ENCODE peak calls at places on chromosomes 2 and 18, in ten cellular contexts. I, P, D, Q, L, S, N, F, Y and B are unnamed samples.

GRCh38 chr2:68879296-68879695 is 8.1 kb upstream of the BMP10 start:
- DNase-seq in I (no peak), P (no peak), D (no peak), Q (no peak), L (peak), S (peak), N (no peak), F (no peak), Y (no peak), B (no peak)

GRCh38 chr2:224999784-225000183 is 42.5 kb downstream of the DOCK10 start:
- DNase-seq in I (no peak), P (no peak), D (no peak), Q (no peak), L (peak), S (no peak), N (no peak), F (no peak), Y (peak), B (no peak)

GRCh38 chr18:36589857-36590543 is 238.8 kb downstream of the TPGS2 start:
- DNase-seq in I (no peak), P (no peak), D (no peak), Q (no peak), L (peak), S (peak), N (no peak), F (no peak), Y (no peak), B (no peak)

GRCh38 chr2:108323619-108324018 is 34.9 kb downstream of the SULT1C2 start:
- DNase-seq in I (no peak), P (no peak), D (no peak), Q (no peak), L (peak), S (peak), N (no peak), F (no peak), Y (no peak), B (no peak)

GRCh38 chr2:138269726-138270125 is 231.8 kb upstream of the SPOPL start:
- DNase-seq in I (no peak), P (no peak), D (no peak), Q (no peak), L (peak), S (peak), N (no peak), F (no peak), Y (no peak), B (no peak)

GRCh38 chr18:3466051-3466450 is 16.1 kb downstream of the TGIF1 start:
- DNase-seq in I (no peak), P (no peak), D (no peak), Q (no peak), L (peak), S (peak), N (no peak), F (no peak), Y (peak), B (no peak)

GRCh38 chr2:12014088-12014960 is 267.9 kb downstream of the LPIN1 start:
- DNase-seq in I (no peak), P (no peak), D (no peak), Q (no peak), L (peak), S (peak), N (no peak), F (no peak), Y (peak), B (peak)

GRCh38 chr2:147027451-147027850 is 817.4 kb upstream of the ACVR2A start:
- DNase-seq in I (no peak), P (no peak), D (no peak), Q (no peak), L (no peak), S (no peak), N (no peak), F (no peak), Y (peak), B (no peak)

GRCh38 chr2:10254373-10255188 is 48.1 kb upstream of the HPCAL1 start:
- DNase-seq in I (no peak), P (no peak), D (no peak), Q (no peak), L (peak), S (peak), N (peak), F (no peak), Y (no peak), B (peak)

GRCh38 chr2:203857656-203858055 is 9.9 kb upstream of the CTLA4 start:
- DNase-seq in I (no peak), P (no peak), D (no peak), Q (no peak), L (no peak), S (no peak), N (no peak), F (no peak), Y (no peak), B (no peak)

GRCh38 chr2:132374961-132375360 is 41.6 kb upstream of the GPR39 start:
- DNase-seq in I (no peak), P (no peak), D (no peak), Q (no peak), L (no peak), S (peak), N (no peak), F (no peak), Y (peak), B (no peak)

GRCh38 chr18:22650247-22650646 is 232.5 kb upstream of the CTAGE1 start:
- DNase-seq in I (no peak), P (no peak), D (no peak), Q (no peak), L (peak), S (no peak), N (no peak), F (no peak), Y (peak), B (no peak)

GRCh38 chr2:5453648-5454390 is 238.4 kb upstream of the SOX11 start:
- DNase-seq in I (no peak), P (no peak), D (no peak), Q (no peak), L (no peak), S (peak), N (no peak), F (no peak), Y (no peak), B (no peak)

GRCh38 chr2:43838560-43839267 is at the start of the genes ABCG5 and ABCG8:
- DNase-seq in I (no peak), P (no peak), D (no peak), Q (no peak), L (no peak), S (no peak), N (no peak), F (no peak), Y (no peak), B (no peak)

GRCh38 chr2:11697103-11697871 is 27.3 kb upstream of the NTSR2 start:
- DNase-seq in I (peak), P (no peak), D (no peak), Q (no peak), L (peak), S (peak), N (peak), F (no peak), Y (peak), B (no peak)

GRCh38 chr2:235856151-235856819 is 311.9 kb downstream of the GBX2 start:
- DNase-seq in I (no peak), P (no peak), D (no peak), Q (no peak), L (peak), S (no peak), N (no peak), F (no peak), Y (no peak), B (no peak)

GRCh38 chr18:22765889-22766288 is 167.2 kb upstream of the RBBP8 start:
- DNase-seq in I (no peak), P (no peak), D (no peak), Q (no peak), L (no peak), S (peak), N (no peak), F (no peak), Y (no peak), B (no peak)

GRCh38 chr2:1945837-1946236 is 201.5 kb upstream of the PXDN start:
- DNase-seq in I (no peak), P (no peak), D (no peak), Q (no peak), L (no peak), S (no peak), N (no peak), F (no peak), Y (no peak), B (no peak)

GRCh38 chr2:110973275-110973674 is 147.4 kb upstream of the BCL2L11 start:
- DNase-seq in I (no peak), P (no peak), D (no peak), Q (no peak), L (no peak), S (no peak), N (no peak), F (no peak), Y (no peak), B (no peak)

GRCh38 chr2:201109186-201109585 is 6.8 kb upstream of the CFLAR start:
- DNase-seq in I (no peak), P (no peak), D (no peak), Q (no peak), L (no peak), S (no peak), N (no peak), F (no peak), Y (no peak), B (no peak)

GRCh38 chr2:159174759-159175158 is 111.7 kb downstream of the WDSUB1 start:
- DNase-seq in I (no peak), P (no peak), D (no peak), Q (no peak), L (no peak), S (no peak), N (no peak), F (no peak), Y (no peak), B (no peak)

GRCh38 chr2:180970052-180970451 is 10.4 kb upstream of the UBE2E3 start:
- DNase-seq in I (no peak), P (no peak), D (no peak), Q (no peak), L (no peak), S (no peak), N (no peak), F (no peak), Y (no peak), B (peak)

GRCh38 chr2:219252900-219253752 is at the start of gene TUBA4B:
- DNase-seq in I (peak), P (peak), D (no peak), Q (peak), L (peak), S (peak), N (no peak), F (peak), Y (no peak), B (peak)

GRCh38 chr2:43448011-43448821 is 147.6 kb downstream of the THADA start:
- DNase-seq in I (no peak), P (no peak), D (no peak), Q (no peak), L (no peak), S (no peak), N (no peak), F (no peak), Y (no peak), B (no peak)

GRCh38 chr18:25076980-25077780 is 274.8 kb downstream of the ZNF521 start:
- DNase-seq in I (no peak), P (no peak), D (no peak), Q (no peak), L (no peak), S (no peak), N (no peak), F (no peak), Y (no peak), B (no peak)

GRCh38 chr18:9535430-9535972 is 60.2 kb downstream of the RALBP1 start:
- DNase-seq in I (peak), P (no peak), D (no peak), Q (no peak), L (peak), S (peak), N (no peak), F (no peak), Y (peak), B (no peak)

GRCh38 chr2:216657086-216657855 is 24.1 kb downstream of the IGFBP2 start:
- DNase-seq in I (no peak), P (no peak), D (no peak), Q (no peak), L (peak), S (peak), N (no peak), F (no peak), Y (peak), B (no peak)

GRCh38 chr2:241064008-241064801 is 37.9 kb downstream of the MTERF4 start:
- DNase-seq in I (no peak), P (peak), D (no peak), Q (peak), L (no peak), S (no peak), N (no peak), F (peak), Y (no peak), B (peak)

GRCh38 chr18:46148810-46149209 is 44.6 kb downstream of the HAUS1 start:
- DNase-seq in I (no peak), P (peak), D (no peak), Q (no peak), L (peak), S (peak), N (no peak), F (peak), Y (peak), B (peak)

GRCh38 chr2:190482441-190482840 is 52.1 kb downstream of the NEMP2 start:
- DNase-seq in I (no peak), P (no peak), D (no peak), Q (no peak), L (peak), S (peak), N (no peak), F (no peak), Y (peak), B (no peak)

GRCh38 chr2:128492966-128493811 is 174.5 kb upstream of the HS6ST1 start:
- DNase-seq in I (no peak), P (no peak), D (no peak), Q (no peak), L (no peak), S (no peak), N (no peak), F (peak), Y (no peak), B (no peak)

GRCh38 chr18:3578621-3579020 is 128.6 kb downstream of the TGIF1 start:
- DNase-seq in I (no peak), P (no peak), D (no peak), Q (no peak), L (no peak), S (peak), N (no peak), F (no peak), Y (no peak), B (no peak)

GRCh38 chr2:13581471-13581870 is 864.7 kb downstream of the TRIB2 start:
- DNase-seq in I (no peak), P (no peak), D (no peak), Q (no peak), L (no peak), S (no peak), N (no peak), F (no peak), Y (no peak), B (no peak)

GRCh38 chr18:52183107-52183506 is 156.9 kb upstream of the DCC start:
- DNase-seq in I (no peak), P (no peak), D (no peak), Q (no peak), L (no peak), S (no peak), N (no peak), F (no peak), Y (no peak), B (no peak)

GRCh38 chr18:80202264-80202998 is 44.9 kb downstream of the PARD6G start:
- DNase-seq in I (no peak), P (no peak), D (no peak), Q (no peak), L (no peak), S (peak), N (no peak), F (no peak), Y (no peak), B (no peak)